ENCODE peak calls at places on chromosome 7, in seven cellular contexts. M is neuronal stem cell, C is H9, S is H1, H is mesenchymal stem cell, I is IMR-90, O is trophoblast cell. X is an unnamed sample.

GRCh38 chr7:53350241-53350640 is 314.8 kb downstream of the POM121L12 start:
- DNase-seq in O (peak; percentile 32), I (no peak), S (peak; percentile 41), M (peak; percentile 36), C (peak; percentile 79), H (peak; percentile 11), X (peak; percentile 76)

GRCh38 chr7:82291931-82292330 is 151.6 kb downstream of the CACNA2D1 start:
- DNase-seq in C (no peak), O (no peak), M (no peak), I (no peak), S (no peak), H (no peak), X (no peak)

GRCh38 chr7:131011437-131011752 is 277.4 kb upstream of the KLF14 start:
- DNase-seq in C (no peak), M (no peak), I (no peak), H (no peak), O (no peak), S (no peak), X (no peak)

GRCh38 chr7:34672430-34672829 is 14.4 kb downstream of the NPSR1 start:
- DNase-seq in C (no peak), M (no peak), O (no peak), I (peak; percentile 17), S (no peak), H (peak; percentile 6), X (no peak)

GRCh38 chr7:132177708-132178392 is 398.4 kb downstream of the PLXNA4 start:
- DNase-seq in I (no peak), C (no peak), O (no peak), H (no peak), M (no peak), S (no peak), X (no peak)

GRCh38 chr7:18574676-18575075 is 79.1 kb downstream of the HDAC9 start:
- DNase-seq in O (no peak), I (no peak), H (no peak), S (no peak), M (no peak), C (no peak), X (no peak)

GRCh38 chr7:139731802-139732470 is 45.9 kb downstream of the HIPK2 start:
- DNase-seq in I (peak; percentile 83), H (peak; percentile 95), S (no peak), C (no peak), O (peak; percentile 82), M (no peak), X (peak; percentile 38)

GRCh38 chr7:38169862-38170261 is 8.2 kb upstream of the STARD3NL start:
- DNase-seq in M (no peak), S (no peak), I (peak; percentile 77), C (no peak), H (peak; percentile 41), O (peak; percentile 76), X (peak; percentile 7)

GRCh38 chr7:43208189-43208588 is 95.7 kb downstream of the HECW1 start:
- DNase-seq in C (no peak), H (no peak), O (no peak), I (no peak), M (no peak), S (no peak), X (no peak)

GRCh38 chr7:17682586-17682985 is 257.7 kb downstream of the SNX13 start:
- DNase-seq in I (no peak), M (no peak), C (no peak), S (no peak), H (no peak), O (no peak), X (no peak)

GRCh38 chr7:149161241-149161848 is 14.1 kb downstream of the ZNF398 start:
- DNase-seq in I (peak; percentile 59), H (peak; percentile 28), C (no peak), O (no peak), M (no peak), S (no peak), X (no peak)

GRCh38 chr7:135328526-135328925 is 94.9 kb downstream of the STRA8 start:
- DNase-seq in O (no peak), S (no peak), H (no peak), C (no peak), I (no peak), M (no peak), X (no peak)

GRCh38 chr7:13945670-13946069 is 43.8 kb downstream of the ETV1 start:
- DNase-seq in M (no peak), H (peak; percentile 55), S (no peak), I (no peak), O (no peak), C (no peak), X (no peak)

GRCh38 chr7:20591086-20591485 is 24.4 kb upstream of the ABCB5 start:
- DNase-seq in M (no peak), I (no peak), H (no peak), S (no peak), C (no peak), O (no peak), X (no peak)

GRCh38 chr7:157372300-157373232 is 35.8 kb downstream of the DNAJB6 start:
- DNase-seq in H (no peak), C (no peak), I (no peak), O (no peak), S (no peak), M (no peak), X (no peak)

GRCh38 chr7:24786941-24787340 is 29.7 kb upstream of the GSDME start:
- DNase-seq in I (peak; percentile 99), O (peak; percentile 92), C (no peak), S (no peak), H (peak; percentile 88), M (no peak), X (peak; percentile 16)

GRCh38 chr7:6161463-6162330 is 110.7 kb downstream of the CYTH3 start:
- DNase-seq in S (no peak), M (no peak), I (no peak), O (no peak), C (no peak), H (no peak), X (no peak)

GRCh38 chr7:98458090-98458875 is 57.4 kb upstream of the BAIAP2L1 start:
- DNase-seq in I (no peak), O (no peak), M (no peak), C (no peak), H (no peak), S (no peak), X (no peak)
- H3K18ac ChIP-seq in I (no peak overlapping the region), O (no peak overlapping the region), M (peak overlapping the region; percentile 8), C (no peak overlapping the region), H (no peak overlapping the region), S (no peak overlapping the region), X (no peak overlapping the region)

GRCh38 chr7:40760293-40760964 is 625.6 kb downstream of the SUGCT start:
- DNase-seq in S (no peak), O (no peak), C (no peak), I (no peak), H (peak; percentile 46), M (no peak), X (no peak)
- H3K18ac ChIP-seq in S (no peak overlapping the region), O (no peak overlapping the region), C (no peak overlapping the region), I (peak overlapping the region; percentile 39), H (no peak overlapping the region), M (no peak overlapping the region), X (no peak overlapping the region)

DNA sequence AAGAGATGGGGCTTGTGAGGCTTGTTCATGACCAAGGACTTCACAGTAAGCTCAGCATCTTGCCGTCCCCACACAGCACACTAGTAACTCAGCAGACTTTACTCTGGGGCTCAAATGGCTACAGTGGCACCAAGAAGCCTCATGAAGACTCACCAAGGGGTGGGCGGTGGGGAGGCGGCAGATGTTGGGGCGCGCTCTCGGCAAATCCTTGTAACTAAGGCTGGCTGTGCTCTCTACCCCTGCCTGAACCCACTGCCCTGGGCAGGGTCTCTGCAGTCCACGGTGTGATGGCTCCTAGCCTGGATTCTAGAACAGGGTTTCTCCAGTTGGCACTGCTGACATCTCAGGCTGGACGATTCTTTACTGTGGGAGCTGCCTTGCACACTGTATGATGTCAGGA is 12.4 kb upstream of the SMARCD3 start:
- DNase-seq in C (no peak), S (no peak), O (no peak), H (no peak), M (no peak), I (no peak), X (no peak)
- H3K18ac ChIP-seq in C (no peak overlapping the region), S (no peak overlapping the region), O (no peak overlapping the region), H (no peak overlapping the region), M (no peak overlapping the region), I (no peak overlapping the region), X (no peak overlapping the region)

GRCh38 chr7:101186839-101187448 is 6.9 kb upstream of the NAT16 start:
- DNase-seq in M (no peak), C (no peak), H (no peak), S (no peak), O (no peak), I (no peak), X (no peak)
- H3K18ac ChIP-seq in M (no peak overlapping the region), C (no peak overlapping the region), H (no peak overlapping the region), S (no peak overlapping the region), O (no peak overlapping the region), I (no peak overlapping the region), X (no peak overlapping the region)

X was measured in mesendoderm.